ENCODE peak calls at places on chromosome 7, in five cellular contexts. X is HFFc6, W is dorsolateral prefrontal cortex, B is epithelial cell of esophagus, S is GM12864. R is an unnamed sample.

GRCh38 chr7:104967088-104967487 is 46.9 kb upstream of the KMT2E start:
- DNase-seq in X (no peak), W (no peak), B (peak; percentile 65), S (no peak), R (no peak)

GRCh38 chr7:111198255-111198654 is 107.3 kb downstream of the LRRN3 start:
- DNase-seq in X (peak; percentile 98), W (no peak), B (peak; percentile 97), S (no peak), R (no peak)

GRCh38 chr7:77202544-77202976 is 2.9 kb upstream of the FGL2 start:
- DNase-seq in X (no peak), W (no peak), B (no peak), S (peak; percentile 81), R (peak; percentile 71)

GRCh38 chr7:93715234-93715633 is 140.7 kb upstream of the CALCR start:
- DNase-seq in X (peak; percentile 9), W (no peak), B (peak; percentile 52), S (peak; percentile 4), R (peak; percentile 6)

GRCh38 chr7:153675141-153675540 is 377.1 kb upstream of the DPP6 start:
- DNase-seq in X (no peak), W (no peak), B (no peak), S (no peak), R (no peak)

GRCh38 chr7:128740996-128741395 is 1.8 kb downstream of the CALU start:
- DNase-seq in X (no peak), W (no peak), B (no peak), S (no peak), R (no peak)

GRCh38 chr7:53437336-53437735 is 401.9 kb downstream of the POM121L12 start:
- DNase-seq in X (no peak), W (no peak), B (peak; percentile 71), S (no peak), R (no peak)

GRCh38 chr7:42792841-42793240 is 119.0 kb downstream of the C7orf25 start:
- DNase-seq in X (no peak), W (no peak), B (peak; percentile 50), S (no peak), R (no peak)

GRCh38 chr7:138649506-138649905 is 51.7 kb downstream of the SVOPL start:
- DNase-seq in X (no peak), W (no peak), B (peak; percentile 36), S (no peak), R (no peak)

GRCh38 chr7:94888542-94888941 is 18.9 kb upstream of the PPP1R9A start:
- DNase-seq in X (no peak), W (no peak), B (peak; percentile 60), S (no peak), R (no peak)

GRCh38 chr7:155429651-155430050 is 28.3 kb upstream of the EN2 start:
- DNase-seq in X (no peak), W (no peak), B (no peak), S (no peak), R (no peak)

GRCh38 chr7:96638669-96639068 is 71.0 kb downstream of the SEM1 start:
- DNase-seq in X (no peak), W (no peak), B (no peak), S (no peak), R (no peak)

GRCh38 chr7:101519324-101520017 is 109.6 kb downstream of the MYL10 start:
- DNase-seq in X (peak; percentile 83), W (no peak), B (no peak), S (no peak), R (no peak)

GRCh38 chr7:42967391-42967790 is 35.2 kb downstream of the MRPL32 start:
- DNase-seq in X (no peak), W (no peak), B (no peak), S (no peak), R (no peak)

GRCh38 chr7:57416601-57417358 is 33.2 kb upstream of the ZNF716 start:
- DNase-seq in X (no peak), W (no peak), B (no peak), S (no peak), R (no peak)

GRCh38 chr7:157664866-157665633 is 328.2 kb downstream of the DNAJB6 start:
- DNase-seq in X (no peak), W (no peak), B (no peak), S (no peak), R (no peak)

GRCh38 chr7:30049173-30049572 is 21.0 kb downstream of the PLEKHA8 start:
- DNase-seq in X (no peak), W (no peak), B (no peak), S (no peak), R (no peak)

GRCh38 chr7:139852482-139852845 is 23.4 kb downstream of the TBXAS1 start:
- DNase-seq in X (no peak), W (no peak), B (no peak), S (no peak), R (no peak)

GRCh38 chr7:6209340-6209739 is 63.1 kb downstream of the CYTH3 start:
- DNase-seq in X (no peak), W (no peak), B (no peak), S (no peak), R (no peak)

GRCh38 chr7:134553976-134554375 is 5.1 kb downstream of the AKR1B15 start:
- DNase-seq in X (no peak), W (no peak), B (peak; percentile 46), S (no peak), R (peak; percentile 10)
- TF ChIP-seq CTCF in X (peak; percentile 47), W (no peak), B (peak; percentile 50), S (peak; percentile 47), R (peak; percentile 14)

DNA sequence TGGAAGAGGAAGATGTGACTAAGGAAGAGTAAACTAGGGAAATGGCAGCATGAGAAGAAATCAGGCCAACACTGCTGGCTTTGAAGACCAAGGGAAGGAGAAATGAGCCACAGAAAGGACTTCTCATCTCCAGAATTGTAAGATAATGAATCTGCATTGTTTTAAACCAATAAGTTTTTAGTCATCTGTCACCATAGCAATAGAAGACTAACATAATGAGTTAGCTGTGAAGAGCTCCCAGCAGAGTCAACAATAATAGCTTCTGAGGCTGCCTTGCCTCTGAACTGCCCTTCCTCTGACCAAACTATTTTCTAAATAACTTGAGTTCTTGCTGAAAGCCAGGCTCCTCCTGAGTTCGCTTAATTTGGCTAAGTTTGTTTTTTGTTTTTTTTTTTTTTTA is 103.6 kb downstream of the CACNA2D1 start:
- DNase-seq in X (peak; percentile 59), W (no peak), B (no peak), S (no peak), R (no peak)
- TF ChIP-seq CTCF in X (no peak), W (no peak), B (no peak), S (no peak), R (no peak)

GRCh38 chr7:21981524-21981923 is 35.8 kb upstream of the CDCA7L start:
- DNase-seq in X (no peak), W (no peak), B (no peak), S (no peak), R (no peak)
- TF ChIP-seq CTCF in X (no peak), W (no peak), B (no peak), S (peak; percentile 24), R (no peak)

DNA sequence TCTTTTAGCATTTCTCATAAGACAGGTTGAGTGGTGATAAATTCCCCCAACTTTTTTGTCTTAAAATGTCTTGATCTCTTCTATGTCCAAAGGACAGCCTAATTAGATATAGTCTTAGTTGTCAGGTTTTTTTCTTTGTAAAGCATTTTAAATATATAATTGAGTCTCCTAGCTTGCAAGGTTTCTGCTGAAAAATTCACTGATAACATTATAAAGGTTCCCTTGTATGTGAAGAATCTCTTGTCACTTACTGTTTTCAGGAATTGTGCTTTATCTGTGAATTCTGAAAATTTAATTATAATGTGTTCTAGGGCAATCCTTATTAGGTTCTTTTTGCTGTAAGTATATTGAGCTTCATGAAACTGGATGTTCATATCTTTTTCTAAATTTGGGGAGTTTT is 96.8 kb upstream of the ZNF92 start:
- DNase-seq in X (no peak), W (no peak), B (no peak), S (no peak), R (no peak)
- TF ChIP-seq CTCF in X (no peak), W (no peak), B (no peak), S (no peak), R (no peak)

GRCh38 chr7:149071641-149072437 is 18.7 kb downstream of the ZNF786 start:
- DNase-seq in X (no peak), W (no peak), B (peak; percentile 15), S (no peak), R (peak; percentile 60)
- TF ChIP-seq CTCF in X (peak; percentile 48), W (no peak), B (peak; percentile 33), S (no peak), R (peak; percentile 55)

GRCh38 chr7:54796853-54797252 is 37.8 kb upstream of the SEC61G start:
- DNase-seq in X (no peak), W (no peak), B (no peak), S (no peak), R (no peak)

GRCh38 chr7:54802841-54803240 is 43.8 kb upstream of the SEC61G start:
- DNase-seq in X (peak; percentile 28), W (no peak), B (peak; percentile 88), S (no peak), R (no peak)

GRCh38 chr7:54798569-54798968 is 39.6 kb upstream of the SEC61G start:
- DNase-seq in X (no peak), W (no peak), B (no peak), S (no peak), R (no peak)

GRCh38 chr7:54802114-54802513 is 43.1 kb upstream of the SEC61G start:
- DNase-seq in X (no peak), W (no peak), B (no peak), S (no peak), R (no peak)

GRCh38 chr7:54799792-54800191 is 40.8 kb upstream of the SEC61G start:
- DNase-seq in X (no peak), W (no peak), B (no peak), S (no peak), R (no peak)
- TF ChIP-seq CTCF in X (no peak), W (no peak), B (no peak), S (no peak), R (no peak)